ENCODE peak calls at places on chromosomes 13 and 19, in four cellular contexts. X is ovary; Z is left lung; O is CD4-positive, alpha-beta T cell. P is an unnamed sample.

GRCh38 chr13:30743319-30744055 is 8.1 kb downstream of the ALOX5AP start:
- DNase-seq in Z (no peak), O (no peak), X (peak; percentile 60), P (no peak)

GRCh38 chr19:28642787-28643186 is 570.2 kb downstream of the UQCRFS1 start:
- DNase-seq in O (no peak), Z (no peak), X (no peak), P (no peak)

GRCh38 chr19:45967246-45967645 is 6.4 kb downstream of the NOVA2 start:
- DNase-seq in X (no peak), O (no peak), Z (no peak), P (no peak)

GRCh38 chr19:28289294-28290063 is 923.5 kb downstream of the UQCRFS1 start:
- DNase-seq in Z (no peak), O (no peak), X (no peak), P (no peak)

GRCh38 chr19:46898731-46899130 is 37.9 kb downstream of the ARHGAP35 start:
- DNase-seq in X (no peak), Z (no peak), O (no peak), P (no peak)

GRCh38 chr13:80873589-80873988 is 532.7 kb upstream of the SPRY2 start:
- DNase-seq in X (no peak), O (no peak), Z (no peak), P (no peak)

GRCh38 chr19:55339225-55340143 is at the start of gene KMT5C:
- DNase-seq in Z (peak; percentile 99), X (peak; percentile 100), O (peak; percentile 100), P (peak; percentile 100)

GRCh38 chr13:31518666-31519065 is 220.7 kb upstream of the RXFP2 start:
- DNase-seq in X (no peak), Z (no peak), O (no peak), P (no peak)

GRCh38 chr13:110126391-110126961 is 180.5 kb downstream of the COL4A1 start:
- DNase-seq in Z (no peak), X (peak; percentile 57), O (no peak), P (no peak)

GRCh38 chr13:52845766-52846566 is 2.5 kb downstream of the PCDH8 start:
- DNase-seq in Z (peak; percentile 81), X (no peak), O (no peak), P (no peak)

GRCh38 chr19:12261554-12261953 is 33.1 kb downstream of the ZNF44 start:
- DNase-seq in X (no peak), Z (no peak), O (no peak), P (no peak)
- H3K9me3 ChIP-seq in X (no peaks in the 10 kb centered on the region), Z (no peaks in the 10 kb centered on the region), O (peaks cover 31% of the 10 kb centered on the region), P (peaks cover 10% of the 10 kb centered on the region)

GRCh38 chr19:11783767-11784166 is 14.6 kb upstream of the ZNF491 start:
- DNase-seq in X (no peak), O (no peak), Z (no peak), P (no peak)
- H3K9me3 ChIP-seq in X (peaks cover 4% of the 10 kb centered on the region), O (peaks cover 90% of the 10 kb centered on the region), Z (peaks cover 9% of the 10 kb centered on the region), P (peaks cover 56% of the 10 kb centered on the region)

GRCh38 chr19:42126565-42126964 is 5.7 kb downstream of the POU2F2 start:
- DNase-seq in Z (no peak), O (no peak), X (no peak), P (no peak)
- H3K9me3 ChIP-seq in Z (no peaks in the 10 kb centered on the region), O (no peaks in the 10 kb centered on the region), X (no peaks in the 10 kb centered on the region), P (no peaks in the 10 kb centered on the region)

GRCh38 chr19:56905616-56906015 is 65.1 kb upstream of the PEG3 start:
- DNase-seq in X (no peak), O (no peak), Z (no peak), P (no peak)
- H3K9me3 ChIP-seq in X (no peaks in the 10 kb centered on the region), O (peaks cover 13% of the 10 kb centered on the region), Z (no peaks in the 10 kb centered on the region), P (no peaks in the 10 kb centered on the region)

DNA sequence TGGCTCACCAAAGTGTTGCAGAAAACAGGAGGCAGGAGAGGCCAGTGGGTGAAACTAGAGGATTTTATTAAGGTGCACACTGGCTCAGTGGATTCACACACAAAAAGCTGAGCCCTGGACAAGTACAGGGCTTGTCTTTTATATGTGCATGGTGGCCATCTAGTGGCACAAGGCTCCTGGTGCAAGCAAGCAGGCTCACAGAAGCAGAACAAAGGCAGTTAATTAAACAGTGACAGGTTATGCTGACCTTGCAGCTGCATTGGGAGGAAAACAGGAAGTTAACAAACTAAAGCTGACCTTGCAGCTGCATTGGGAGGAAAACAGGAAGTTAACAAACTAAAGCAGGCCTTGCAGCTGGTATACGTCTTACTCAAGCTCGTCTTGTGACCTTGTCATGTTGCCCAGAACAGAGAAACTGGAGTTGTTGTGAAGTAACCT is 65.3 kb upstream of the ZNF681 start:
- DNase-seq in Z (no peak), O (no peak), X (no peak), P (no peak)
- H3K9me3 ChIP-seq in Z (no peaks in the 10 kb centered on the region), O (peaks cover 46% of the 10 kb centered on the region), X (no peaks in the 10 kb centered on the region), P (peaks cover 16% of the 10 kb centered on the region)

GRCh38 chr19:15622991-15623390 is 8.0 kb downstream of the CYP4F8 start:
- DNase-seq in O (no peak), X (no peak), Z (no peak), P (no peak)
- H3K9me3 ChIP-seq in O (no peaks in the 10 kb centered on the region), X (no peaks in the 10 kb centered on the region), Z (no peaks in the 10 kb centered on the region), P (no peaks in the 10 kb centered on the region)

P was measured in CD8-positive, alpha-beta memory T cell.